ENCODE peak calls at places on chromosome 20, in four cellular contexts. P, D, R and S are unnamed samples.

GRCh38 chr20:51091564-51092195 is 68.8 kb upstream of the KCNG1 start:
- DNase-seq in R (no peak), P (no peak), D (peak), S (no peak)

GRCh38 chr20:9241721-9242427 is 173.0 kb downstream of the PLCB4 start:
- DNase-seq in P (peak), R (no peak), D (no peak), S (no peak)

GRCh38 chr20:20450461-20451027 is 82.6 kb downstream of the INSM1 start:
- DNase-seq in R (no peak), D (no peak), P (no peak), S (no peak)

GRCh38 chr20:50019466-50020256 is 36.9 kb downstream of the SNAI1 start:
- DNase-seq in P (no peak), R (no peak), D (no peak), S (no peak)

GRCh38 chr20:45919536-45919933 is 7.6 kb upstream of the PLTP start:
- DNase-seq in P (peak), R (no peak), D (no peak), S (no peak)

GRCh38 chr20:42567409-42567808 is 622.3 kb downstream of the PTPRT start:
- DNase-seq in P (no peak), R (no peak), D (peak), S (no peak)

GRCh38 chr20:48238326-48238725 is 453.0 kb upstream of the SULF2 start:
- DNase-seq in D (peak), P (peak), R (no peak), S (no peak)

GRCh38 chr20:58978351-58979190 is 2.5 kb upstream of the NELFCD start:
- DNase-seq in R (no peak), P (no peak), D (no peak), S (no peak)

GRCh38 chr20:60819511-60819910 is 432.6 kb upstream of the CDH4 start:
- DNase-seq in D (no peak), R (no peak), P (no peak), S (no peak)

GRCh38 chr20:4120921-4121321 is 105.6 kb upstream of the RNF24 start:
- DNase-seq in D (no peak), R (no peak), P (no peak), S (no peak)

GRCh38 chr20:19723834-19724430 is 34.1 kb upstream of the RIN2 start:
- DNase-seq in R (no peak), D (no peak), P (no peak), S (no peak)

GRCh38 chr20:64052326-64052722 is 2.9 kb upstream of the SOX18 start:
- DNase-seq in P (no peak), R (no peak), D (no peak), S (no peak)
- H2AK5ac ChIP-seq in P (no peak), R (no peak), D (no peak), S (no peak)

GRCh38 chr20:23131766-23132165 is 45.6 kb upstream of the CD93 start:
- DNase-seq in P (no peak), D (no peak), R (no peak), S (no peak)

GRCh38 chr20:23132293-23132929 is 46.3 kb upstream of the CD93 start:
- DNase-seq in P (no peak), R (no peak), D (no peak), S (no peak)

GRCh38 chr20:23129891-23130621 is 43.9 kb upstream of the CD93 start:
- DNase-seq in P (no peak), R (no peak), D (no peak), S (no peak)

GRCh38 chr20:23129256-23129655 is 43.1 kb upstream of the CD93 start:
- DNase-seq in R (no peak), P (no peak), D (no peak), S (no peak)

GRCh38 chr20:23130622-23130916 is 44.4 kb upstream of the CD93 start:
- DNase-seq in P (no peak), D (no peak), R (no peak), S (no peak)
- H3K56ac ChIP-seq in P (no peak), D (no peak), R (no peak), S (no peak)

DNA sequence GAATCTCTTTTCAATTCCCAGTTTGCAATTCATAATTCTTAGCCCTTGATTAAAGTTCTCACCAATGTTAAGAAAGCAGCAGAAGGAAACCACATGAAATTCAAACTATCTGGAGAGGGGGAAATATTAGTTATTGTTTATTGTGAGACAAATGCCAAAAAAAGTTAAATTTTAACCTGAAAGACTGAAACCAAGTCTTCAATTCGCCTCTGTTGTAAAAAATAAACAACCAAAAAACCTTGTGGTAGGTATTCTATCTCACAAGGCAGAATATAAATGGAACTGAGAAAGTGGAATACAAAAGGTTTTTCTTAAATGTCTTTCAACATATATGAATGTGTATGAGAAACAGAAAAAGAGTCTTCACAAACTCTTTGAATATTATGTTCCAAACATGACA is 24.8 kb downstream of the TMX4 start:
- DNase-seq in P (no peak), D (no peak), R (no peak), S (no peak)
- H2AK5ac ChIP-seq in P (no peak), D (no peak), R (no peak), S (no peak)

DNA sequence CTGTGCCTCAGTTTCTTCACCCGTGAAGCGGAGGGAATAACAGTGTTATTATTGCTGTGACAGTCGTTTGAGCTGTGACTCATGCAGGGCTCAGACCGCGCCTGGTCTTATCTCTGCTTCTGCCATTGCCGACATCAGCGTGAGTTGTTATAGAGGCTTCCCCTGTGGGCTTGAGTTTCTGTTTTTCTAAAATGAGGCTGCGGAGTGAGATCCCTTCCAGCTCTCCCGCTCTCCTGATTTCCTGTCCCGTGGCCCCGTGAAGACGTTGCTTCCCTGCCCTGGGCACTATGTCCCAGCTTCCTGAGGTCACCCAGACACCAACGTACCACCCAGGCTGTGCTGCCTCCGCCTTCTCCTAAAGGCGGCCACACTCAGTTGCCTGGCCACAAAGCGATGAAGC is 278.4 kb downstream of the BMP7 start:
- DNase-seq in P (no peak), D (no peak), R (no peak), S (no peak)
- H3K56ac ChIP-seq in P (no peak), D (no peak), R (no peak), S (no peak)

GRCh38 chr20:64159286-64159680 is 5.0 kb upstream of the MYT1 start:
- DNase-seq in D (no peak), R (no peak), P (no peak), S (no peak)

GRCh38 chr20:64157878-64158277 is 6.4 kb upstream of the MYT1 start:
- DNase-seq in P (no peak), D (no peak), R (no peak), S (no peak)

GRCh38 chr20:64159711-64160110 is 4.5 kb upstream of the MYT1 start:
- DNase-seq in D (no peak), R (no peak), P (no peak), S (no peak)

GRCh38 chr20:64156886-64157875 is 7.1 kb upstream of the MYT1 start:
- DNase-seq in D (no peak), R (no peak), P (no peak), S (no peak)

DNA sequence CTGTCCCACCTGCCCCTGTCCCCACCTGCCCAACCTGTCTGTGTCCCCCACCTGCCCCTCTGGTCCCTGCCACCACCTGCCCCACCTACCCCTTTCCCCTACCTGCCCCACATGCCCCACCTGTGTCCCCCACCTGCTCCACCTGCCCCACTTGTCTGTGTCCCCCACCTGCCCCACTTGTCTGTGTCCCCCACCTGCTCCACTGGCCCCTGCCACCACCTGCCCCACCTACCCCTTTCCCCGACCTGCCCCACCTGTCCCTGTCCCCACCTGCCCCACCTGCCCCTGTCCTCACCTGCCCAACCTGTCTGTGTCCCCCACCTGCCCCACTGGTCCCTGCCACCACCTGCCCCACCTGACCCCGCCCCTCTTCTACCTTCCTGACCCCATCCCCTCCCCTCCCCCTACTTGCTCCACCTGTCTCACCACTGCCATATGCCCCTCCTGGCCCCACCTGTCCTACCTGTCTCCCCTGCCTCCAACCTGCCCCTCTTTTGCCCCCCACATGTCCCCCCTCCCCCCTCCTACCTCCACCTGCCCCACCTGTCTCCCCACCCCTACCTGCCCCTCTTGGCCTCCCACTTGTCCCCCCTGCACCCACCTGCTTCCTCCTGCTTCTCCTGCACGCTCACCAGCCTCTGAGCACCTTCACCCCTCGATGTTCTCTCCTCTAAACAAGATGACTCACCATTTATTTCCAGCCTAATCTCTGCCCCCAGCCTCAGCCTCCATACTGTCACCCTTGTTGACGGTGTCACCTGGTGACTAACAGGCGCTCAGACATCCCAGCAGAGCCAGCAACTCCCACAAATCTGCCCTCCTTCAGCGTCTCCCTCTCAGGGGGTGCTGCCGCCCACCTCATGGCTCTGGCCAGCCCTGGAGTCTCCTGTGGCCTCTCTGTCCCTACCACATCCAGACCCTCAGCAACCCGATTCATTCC is 5.6 kb upstream of the MYT1 start:
- DNase-seq in D (no peak), R (no peak), P (no peak), S (no peak)
- H2AK5ac ChIP-seq in D (peak), R (no peak), P (no peak), S (no peak)